ENCODE peak calls at places on chromosome 18, in four cellular contexts. J is neural progenitor cell, R is neural crest cell, G is RWPE1. Q is an unnamed sample.

GRCh38 chr18:48230459-48231113 is 178.6 kb downstream of the ZBTB7C start:
- DNase-seq in G (peak), R (peak), J (peak), Q (peak)

GRCh38 chr18:68447286-68447685 is 267.6 kb downstream of the TMX3 start:
- DNase-seq in R (no peak), J (no peak), G (no peak), Q (no peak)

GRCh38 chr18:25621144-25621543 is 269.2 kb upstream of the ZNF521 start:
- DNase-seq in J (no peak), R (no peak), G (no peak), Q (no peak)

GRCh38 chr18:66346833-66347595 is 256.9 kb downstream of the CDH19 start:
- DNase-seq in J (no peak), G (no peak), R (no peak), Q (no peak)

GRCh38 chr18:13551305-13551603 is 175.1 kb downstream of the FAM210A start:
- DNase-seq in J (no peak), R (no peak), G (no peak), Q (no peak)

GRCh38 chr18:48348739-48349138 is 60.4 kb downstream of the ZBTB7C start:
- DNase-seq in J (no peak), R (no peak), G (no peak), Q (no peak)

GRCh38 chr18:13389491-13390131 is 171.1 kb downstream of the LDLRAD4 start:
- DNase-seq in G (no peak), J (no peak), R (no peak), Q (no peak)

GRCh38 chr18:77131652-77132368 is 773 bp downstream of the MBP start:
- DNase-seq in R (peak), G (no peak), J (peak), Q (peak)

GRCh38 chr18:67265464-67266245 is 250.9 kb downstream of the DSEL start:
- DNase-seq in G (peak), R (no peak), J (no peak), Q (no peak)

GRCh38 chr18:59639821-59640220 is 57.4 kb downstream of the CCBE1 start:
- DNase-seq in G (no peak), J (no peak), R (no peak), Q (no peak)

GRCh38 chr18:79927597-79928562 is 23.6 kb downstream of the SLC66A2 start:
- DNase-seq in G (no peak), J (peak), R (no peak), Q (no peak)

GRCh38 chr18:48808476-48808875 is 142.3 kb downstream of the SMAD7 start:
- DNase-seq in J (no peak), R (no peak), G (no peak), Q (no peak)

GRCh38 chr18:5410582-5410981 is 115.1 kb upstream of the ZBTB14 start:
- DNase-seq in G (no peak), J (no peak), R (no peak), Q (no peak)

GRCh38 chr18:73597832-73598615 is 549.6 kb downstream of the FBXO15 start:
- DNase-seq in R (no peak), G (no peak), J (no peak), Q (no peak)

GRCh38 chr18:49762191-49763077 is 50.9 kb downstream of the ACAA2 start:
- DNase-seq in G (no peak), J (peak), R (no peak), Q (no peak)

GRCh38 chr18:48806551-48807261 is 144.1 kb downstream of the SMAD7 start:
- DNase-seq in G (peak), J (no peak), R (no peak), Q (no peak)

GRCh38 chr18:44098551-44099098 is 582.1 kb upstream of the SETBP1 start:
- DNase-seq in G (no peak), J (peak), R (no peak), Q (no peak)

GRCh38 chr18:10912790-10913560 is 236.4 kb downstream of the PIEZO2 start:
- DNase-seq in J (no peak), G (no peak), R (no peak), Q (no peak)

GRCh38 chr18:50432915-50433314 is 58.1 kb downstream of the SKA1 start:
- DNase-seq in R (no peak), J (no peak), G (no peak), Q (no peak)

GRCh38 chr18:42882146-42882545 is 233.3 kb downstream of the RIT2 start:
- DNase-seq in G (no peak), J (no peak), R (no peak), Q (no peak)

GRCh38 chr18:987325-988186 is 82.9 kb downstream of the ADCYAP1 start:
- DNase-seq in G (peak), J (no peak), R (no peak), Q (no peak)

GRCh38 chr18:79445740-79446566 is 50.2 kb downstream of the NFATC1 start:
- DNase-seq in G (no peak), R (no peak), J (no peak), Q (no peak)

GRCh38 chr18:60684843-60685513 is 312.4 kb upstream of the MC4R start:
- DNase-seq in R (no peak), J (peak), G (no peak), Q (no peak)

GRCh38 chr18:63831080-63831788 is 56.0 kb downstream of the SERPINB7 start:
- DNase-seq in G (no peak), R (no peak), J (no peak), Q (no peak)

GRCh38 chr18:29651121-29651675 is 1391.3 kb downstream of the DSC3 start:
- DNase-seq in R (no peak), G (peak), J (no peak), Q (no peak)

GRCh38 chr18:10080372-10080771 is 166.6 kb downstream of the VAPA start:
- DNase-seq in J (no peak), G (no peak), R (no peak), Q (no peak)

GRCh38 chr18:29644276-29644675 is 1398.3 kb downstream of the DSC3 start:
- DNase-seq in R (no peak), G (no peak), J (no peak), Q (no peak)

GRCh38 chr18:39620551-39621168 is 2055.1 kb upstream of the CELF4 start:
- DNase-seq in J (no peak), G (no peak), R (no peak), Q (no peak)

GRCh38 chr18:48264508-48264907 is 144.7 kb downstream of the ZBTB7C start:
- DNase-seq in R (no peak), G (no peak), J (peak), Q (no peak)

GRCh38 chr18:24427484-24427883 is 1.0 kb downstream of the IMPACT start:
- DNase-seq in G (peak), R (no peak), J (peak), Q (no peak)

GRCh38 chr18:35697869-35698268 is 116.3 kb downstream of the GALNT1 start:
- DNase-seq in R (no peak), J (no peak), G (no peak), Q (no peak)

GRCh38 chr18:58064406-58064998 is 20.5 kb downstream of the NEDD4L start:
- DNase-seq in R (no peak), G (no peak), J (no peak), Q (no peak)

GRCh38 chr18:55234366-55235093 is 275.3 kb upstream of the CCDC68 start:
- DNase-seq in R (peak), J (peak), G (peak), Q (peak)
- TF ChIP-seq CTCF in R (peak), J (peak), G (peak), Q (peak)

GRCh38 chr18:22453337-22453736 is 35.6 kb upstream of the CTAGE1 start:
- DNase-seq in R (no peak), J (no peak), G (no peak), Q (no peak)

GRCh38 chr18:22455425-22456150 is 37.9 kb upstream of the CTAGE1 start:
- DNase-seq in R (no peak), J (no peak), G (no peak), Q (no peak)

GRCh38 chr18:22448238-22448637 is 30.5 kb upstream of the CTAGE1 start:
- DNase-seq in R (no peak), G (no peak), J (no peak), Q (no peak)

GRCh38 chr18:22451796-22452195 is 34.1 kb upstream of the CTAGE1 start:
- DNase-seq in R (no peak), J (peak), G (no peak), Q (no peak)

GRCh38 chr18:22452226-22452668 is 34.5 kb upstream of the CTAGE1 start:
- DNase-seq in G (no peak), J (no peak), R (no peak), Q (no peak)
- TF ChIP-seq CTCF in G (no peak), J (no peak), R (no peak), Q (no peak)

DNA sequence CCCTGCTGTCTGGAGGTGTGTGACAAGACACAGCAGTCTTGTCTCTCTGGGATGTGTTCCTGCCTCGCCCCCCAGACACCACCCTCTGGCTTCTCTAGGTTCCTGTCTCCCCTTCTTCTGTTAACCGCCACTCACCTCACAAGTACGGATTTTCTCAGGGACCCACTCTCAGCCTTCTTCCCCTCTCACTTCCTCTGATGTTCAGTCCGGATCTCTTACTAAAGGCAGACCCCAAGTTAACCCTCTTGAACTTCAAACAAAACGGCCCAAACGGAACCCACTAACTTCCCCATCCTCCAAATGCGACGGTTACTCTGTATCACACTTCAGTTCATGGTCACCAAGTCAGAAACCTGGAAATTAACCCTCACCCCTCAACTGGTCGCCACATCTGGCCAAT is 32.0 kb downstream of the B4GALT6 start:
- DNase-seq in G (no peak), R (no peak), J (no peak), Q (no peak)
- TF ChIP-seq CTCF in G (no peak), R (no peak), J (no peak), Q (no peak)

GRCh38 chr18:27862056-27862682 is 314.8 kb downstream of the CDH2 start:
- DNase-seq in R (no peak), G (no peak), J (no peak), Q (no peak)

GRCh38 chr18:27869735-27870134 is 307.2 kb downstream of the CDH2 start:
- DNase-seq in R (no peak), J (no peak), G (no peak), Q (no peak)

GRCh38 chr18:27863780-27864430 is 313.0 kb downstream of the CDH2 start:
- DNase-seq in J (no peak), G (no peak), R (no peak), Q (no peak)

GRCh38 chr18:27861539-27861938 is 315.4 kb downstream of the CDH2 start:
- DNase-seq in G (no peak), J (no peak), R (no peak), Q (no peak)

GRCh38 chr18:27865431-27865830 is 311.5 kb downstream of the CDH2 start:
- DNase-seq in J (no peak), G (no peak), R (no peak), Q (no peak)
- TF ChIP-seq CTCF in J (no peak), G (no peak), R (no peak), Q (no peak)